ENCODE peak calls at places on chromosomes 11 and 22, in six cellular contexts. O is stimulated activated CD4-positive, alpha-beta T cell treated with anti-CD3 and anti-CD28 coated beads, Interleukin-2, amount 100 ng/mL, for 4 hours; U is D341Med; Z is retinal pigment epithelial cell; R is PC-9; F is NCI-H1694. A is an unnamed sample.

GRCh38 chr22:35307892-35308291 is 8.2 kb downstream of the TOM1 start:
- DNase-seq in R (no peak), F (no peak), Z (no peak), U (no peak), O (no peak), A (no peak)

GRCh38 chr11:80586464-80586863 is 1145.6 kb upstream of the TENM4 start:
- DNase-seq in Z (peak), F (no peak), R (peak), O (no peak), U (no peak), A (peak)

GRCh38 chr11:20113147-20113435 is 47.2 kb downstream of the DBX1 start:
- DNase-seq in Z (no peak), U (no peak), R (no peak), O (no peak), F (no peak), A (peak)

GRCh38 chr11:88357323-88358039 is 19.9 kb upstream of the CTSC start:
- DNase-seq in U (no peak), F (no peak), R (no peak), O (no peak), Z (no peak), A (peak)

GRCh38 chr11:71484248-71485062 is 31.5 kb downstream of the NADSYN1 start:
- DNase-seq in Z (no peak), R (no peak), F (no peak), O (no peak), U (no peak), A (no peak)

GRCh38 chr11:111298466-111299110 is at the start of gene POU2AF3:
- DNase-seq in F (no peak), R (no peak), U (no peak), O (no peak), Z (no peak), A (peak)

GRCh38 chr11:105229257-105229656 is 89.7 kb upstream of the CARD18 start:
- DNase-seq in F (no peak), U (no peak), Z (no peak), R (no peak), O (no peak), A (no peak)

GRCh38 chr11:38950882-38951281 is 2352.8 kb upstream of the RAG2 start:
- DNase-seq in U (no peak), F (no peak), R (no peak), O (no peak), Z (no peak), A (no peak)

GRCh38 chr11:84524422-84525051 is 1102.6 kb downstream of the DLG2 start:
- DNase-seq in Z (no peak), U (peak), F (no peak), R (no peak), O (no peak), A (peak)

GRCh38 chr22:42644422-42645340 is 4.3 kb upstream of the ATP5MGL start:
- DNase-seq in Z (no peak), F (no peak), U (peak), R (no peak), O (no peak), A (peak)

GRCh38 chr11:55634813-55635212 is at the start of gene OR4P4:
- DNase-seq in F (no peak), O (no peak), Z (no peak), R (no peak), U (no peak), A (no peak)

GRCh38 chr11:40230821-40231220 is 1228.6 kb downstream of the LRRC4C start:
- DNase-seq in U (no peak), R (no peak), O (no peak), Z (no peak), F (no peak), A (no peak)

GRCh38 chr11:17692006-17692405 is 27.4 kb upstream of the MYOD1 start:
- DNase-seq in U (no peak), O (no peak), Z (no peak), F (no peak), R (no peak), A (no peak)

GRCh38 chr11:47269829-47270305 is at the start of gene MADD:
- DNase-seq in O (peak), Z (no peak), U (peak), R (peak), F (peak), A (peak)

GRCh38 chr11:73141309-73142127 is 600 bp downstream of the FCHSD2 start:
- DNase-seq in Z (no peak), O (no peak), R (peak), U (peak), F (no peak), A (peak)

GRCh38 chr22:46057206-46057605 is 80.2 kb upstream of the WNT7B start:
- DNase-seq in O (no peak), Z (no peak), U (no peak), F (no peak), R (no peak), A (peak)

GRCh38 chr11:105236631-105237030 is 97.1 kb upstream of the CARD18 start:
- DNase-seq in O (no peak), R (no peak), Z (no peak), U (no peak), F (no peak), A (peak)

GRCh38 chr22:32788884-32789624 is 12.5 kb upstream of the TIMP3 start:
- DNase-seq in R (peak), O (no peak), U (no peak), Z (peak), F (no peak), A (peak)

GRCh38 chr11:79857404-79857803 is 416.6 kb upstream of the TENM4 start:
- DNase-seq in R (no peak), Z (no peak), U (no peak), F (no peak), O (no peak), A (no peak)

GRCh38 chr11:6205366-6205765 is at the start of gene C11orf42:
- DNase-seq in R (no peak), Z (no peak), F (no peak), U (no peak), O (no peak), A (no peak)

GRCh38 chr11:6568191-6568918 is 35.1 kb downstream of the RRP8 start:
- DNase-seq in U (no peak), F (peak), R (no peak), O (no peak), Z (no peak), A (peak)

GRCh38 chr22:36413022-36413770 is 25.4 kb upstream of the MYH9 start:
- DNase-seq in R (peak), F (peak), U (no peak), Z (no peak), O (no peak), A (no peak)

GRCh38 chr22:49588739-49589138 is 238.9 kb downstream of the BRD1 start:
- DNase-seq in R (no peak), U (no peak), F (no peak), Z (no peak), O (no peak), A (no peak)

GRCh38 chr11:120057595-120058581 is 80.0 kb downstream of the TRIM29 start:
- DNase-seq in R (no peak), U (no peak), O (no peak), F (no peak), Z (no peak), A (peak)

GRCh38 chr11:61683116-61683515 is 2.9 kb downstream of the DAGLA start:
- DNase-seq in U (no peak), O (no peak), Z (no peak), R (no peak), F (no peak), A (no peak)

GRCh38 chr11:36452231-36452630 is 57.8 kb downstream of the TRAF6 start:
- DNase-seq in U (no peak), O (no peak), Z (no peak), F (no peak), R (no peak), A (peak)

GRCh38 chr11:134587345-134587744 is 175.3 kb upstream of the B3GAT1 start:
- DNase-seq in R (no peak), O (no peak), F (no peak), U (no peak), Z (no peak), A (no peak)

GRCh38 chr11:117273550-117274289 is 17.4 kb upstream of the BACE1-AS start:
- DNase-seq in O (no peak), U (no peak), R (no peak), Z (peak), F (no peak), A (peak)

GRCh38 chr22:24517446-24517845 is 22.3 kb downstream of the UPB1 start:
- DNase-seq in O (no peak), F (no peak), Z (no peak), R (no peak), U (no peak), A (no peak)

GRCh38 chr11:126479178-126479930 is 123.9 kb downstream of the ST3GAL4 start:
- DNase-seq in Z (no peak), U (no peak), R (no peak), F (no peak), O (no peak), A (no peak)

GRCh38 chr11:70549796-70550195 is 151.5 kb downstream of the CTTN start:
- DNase-seq in F (no peak), R (no peak), Z (no peak), U (no peak), O (no peak), A (no peak)

GRCh38 chr11:113856966-113857759 is 18.2 kb downstream of the USP28 start:
- DNase-seq in F (no peak), O (no peak), Z (no peak), U (no peak), R (no peak), A (no peak)

GRCh38 chr11:60492488-60493009 is at the start of gene MS4A12:
- DNase-seq in U (no peak), O (no peak), F (no peak), Z (no peak), R (no peak), A (no peak)

GRCh38 chr11:65645710-65646109 is 7.8 kb downstream of the SIPA1 start:
- DNase-seq in Z (no peak), F (no peak), R (no peak), O (no peak), U (no peak), A (peak)

GRCh38 chr22:41273128-41273527 is 12.9 kb downstream of the RANGAP1 start:
- DNase-seq in F (no peak), U (no peak), Z (no peak), O (no peak), R (no peak), A (no peak)

GRCh38 chr22:19641254-19641982 is 72.9 kb upstream of the SEPTIN5 start:
- DNase-seq in Z (no peak), R (peak), F (no peak), U (peak), O (no peak), A (peak)

GRCh38 chr11:11450744-11451362 is 97.8 kb upstream of the CSNK2A3 start:
- DNase-seq in U (no peak), F (no peak), R (no peak), Z (no peak), O (no peak), A (peak)

A was measured in astrocyte of the hippocampus.